ENCODE peak calls at places on chromosomes 12 and 14, in seven cellular contexts. One of them, this sample, is unnamed.

GRCh38 chr12:133106253-133106652 is 23.8 kb downstream of the ZNF891 start:
- DNase-seq in IMR-90: no peak
- DNase-seq in A549: peak
- DNase-seq in HepG2: no peak
- DNase-seq in uterus: no peak
- DNase-seq in testis: no peak
- DNase-seq in ovary: no peak
- DNase-seq in this sample: no peak

GRCh38 chr12:55908726-55909512 is 18.8 kb downstream of the PYM1 start:
- DNase-seq in IMR-90: peak
- DNase-seq in A549: no peak
- DNase-seq in HepG2: peak
- DNase-seq in uterus: no peak
- DNase-seq in testis: peak
- DNase-seq in ovary: no peak
- DNase-seq in this sample: no peak

GRCh38 chr12:19799886-19800602 is 360.8 kb downstream of the AEBP2 start:
- DNase-seq in IMR-90: no peak
- DNase-seq in A549: no peak
- DNase-seq in HepG2: no peak
- DNase-seq in uterus: no peak
- DNase-seq in testis: peak
- DNase-seq in ovary: no peak
- DNase-seq in this sample: no peak

GRCh38 chr12:124740691-124741137 is 123.0 kb downstream of the SCARB1 start:
- DNase-seq in IMR-90: peak
- DNase-seq in A549: peak
- DNase-seq in HepG2: peak
- DNase-seq in uterus: no peak
- DNase-seq in testis: no peak
- DNase-seq in ovary: no peak
- DNase-seq in this sample: no peak

GRCh38 chr12:121590476-121591143 is 9.8 kb upstream of the KDM2B start:
- DNase-seq in IMR-90: peak
- DNase-seq in A549: no peak
- DNase-seq in HepG2: peak
- DNase-seq in uterus: no peak
- DNase-seq in testis: no peak
- DNase-seq in ovary: no peak
- DNase-seq in this sample: no peak

GRCh38 chr12:6273931-6274687 is 36.4 kb upstream of the PLEKHG6 start:
- DNase-seq in IMR-90: no peak
- DNase-seq in A549: no peak
- DNase-seq in HepG2: no peak
- DNase-seq in uterus: no peak
- DNase-seq in testis: peak
- DNase-seq in ovary: no peak
- DNase-seq in this sample: no peak

GRCh38 chr12:121110211-121110940 is 22.3 kb upstream of the P2RX7 start:
- DNase-seq in IMR-90: peak
- DNase-seq in A549: peak
- DNase-seq in HepG2: peak
- DNase-seq in uterus: peak
- DNase-seq in testis: peak
- DNase-seq in ovary: peak
- DNase-seq in this sample: peak

GRCh38 chr14:49769171-49769570 is 1.2 kb downstream of the KLHDC2 start:
- DNase-seq in IMR-90: peak
- DNase-seq in A549: no peak
- DNase-seq in HepG2: peak
- DNase-seq in uterus: no peak
- DNase-seq in testis: no peak
- DNase-seq in ovary: no peak
- DNase-seq in this sample: no peak

GRCh38 chr14:87979689-87980088 is 13.3 kb downstream of the GALC start:
- DNase-seq in IMR-90: no peak
- DNase-seq in A549: no peak
- DNase-seq in HepG2: no peak
- DNase-seq in uterus: no peak
- DNase-seq in testis: no peak
- DNase-seq in ovary: no peak
- DNase-seq in this sample: no peak

GRCh38 chr14:58395815-58396626 is at the start of gene TOMM20L:
- DNase-seq in IMR-90: peak
- DNase-seq in A549: peak
- DNase-seq in HepG2: peak
- DNase-seq in uterus: peak
- DNase-seq in testis: peak
- DNase-seq in ovary: peak
- DNase-seq in this sample: peak
- TF ChIP-seq POLR2A in IMR-90: no peak
- TF ChIP-seq POLR2A in A549: peak
- TF ChIP-seq POLR2A in HepG2: no peak
- TF ChIP-seq POLR2A in uterus: peak
- TF ChIP-seq POLR2A in testis: no peak
- TF ChIP-seq POLR2A in ovary: no peak
- TF ChIP-seq POLR2A in this sample: no peak

GRCh38 chr14:92954933-92955332 is 32.0 kb downstream of the CHGA start:
- DNase-seq in IMR-90: no peak
- DNase-seq in A549: no peak
- DNase-seq in HepG2: no peak
- DNase-seq in uterus: no peak
- DNase-seq in testis: no peak
- DNase-seq in ovary: no peak
- DNase-seq in this sample: no peak
- TF ChIP-seq POLR2A in IMR-90: no peak
- TF ChIP-seq POLR2A in A549: no peak
- TF ChIP-seq POLR2A in HepG2: no peak
- TF ChIP-seq POLR2A in uterus: no peak
- TF ChIP-seq POLR2A in testis: no peak
- TF ChIP-seq POLR2A in ovary: no peak
- TF ChIP-seq POLR2A in this sample: no peak

GRCh38 chr12:27291862-27292261 is 40.8 kb upstream of the BMAL2 start:
- DNase-seq in IMR-90: no peak
- DNase-seq in A549: no peak
- DNase-seq in HepG2: peak
- DNase-seq in uterus: no peak
- DNase-seq in testis: peak
- DNase-seq in ovary: no peak
- DNase-seq in this sample: no peak
- TF ChIP-seq POLR2A in IMR-90: no peak
- TF ChIP-seq POLR2A in A549: no peak
- TF ChIP-seq POLR2A in HepG2: no peak
- TF ChIP-seq POLR2A in uterus: no peak
- TF ChIP-seq POLR2A in testis: no peak
- TF ChIP-seq POLR2A in ovary: no peak
- TF ChIP-seq POLR2A in this sample: no peak

DNA sequence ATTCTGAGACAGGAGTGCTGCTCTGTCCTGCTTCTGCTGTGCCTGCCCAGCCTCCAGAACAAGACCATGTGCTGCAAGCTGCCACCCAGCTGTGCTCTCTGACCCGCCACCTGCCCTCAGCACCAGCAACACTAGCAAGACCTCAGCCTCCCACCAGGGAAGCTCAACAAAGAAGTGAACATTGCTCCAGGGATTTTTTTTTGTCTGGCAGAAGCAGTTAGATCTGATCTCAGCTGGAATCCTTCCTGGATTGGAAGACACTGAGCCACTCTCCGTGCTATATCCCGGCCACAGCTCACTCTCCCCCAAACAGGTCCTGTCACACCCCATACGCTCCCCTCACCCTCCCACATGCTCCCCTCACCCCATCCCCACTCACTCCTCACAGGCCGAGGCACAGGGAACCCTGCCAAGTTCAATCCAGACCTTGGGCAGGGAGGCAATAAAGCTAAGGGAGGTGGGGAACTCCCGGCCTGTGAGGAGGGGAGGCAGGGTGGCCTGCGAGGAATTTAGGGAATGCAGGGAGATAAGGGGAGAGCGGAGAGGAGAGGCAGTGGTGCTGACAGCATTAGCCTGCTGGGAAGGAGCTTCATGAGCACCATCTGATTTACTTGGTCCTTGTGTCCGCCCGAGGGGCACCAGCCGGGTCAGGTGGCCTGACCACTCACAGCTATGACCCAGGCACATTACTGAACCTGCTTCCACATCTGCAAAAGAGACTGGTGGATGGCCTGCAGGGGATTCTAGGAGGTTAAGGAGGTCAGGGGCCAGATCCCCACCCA is 29.7 kb downstream of the CCDC85C start:
- DNase-seq in IMR-90: peak
- DNase-seq in A549: peak
- DNase-seq in HepG2: peak
- DNase-seq in uterus: peak
- DNase-seq in testis: peak
- DNase-seq in ovary: peak
- DNase-seq in this sample: no peak
- TF ChIP-seq POLR2A in IMR-90: no peak
- TF ChIP-seq POLR2A in A549: peak
- TF ChIP-seq POLR2A in HepG2: no peak
- TF ChIP-seq POLR2A in uterus: no peak
- TF ChIP-seq POLR2A in testis: no peak
- TF ChIP-seq POLR2A in ovary: no peak
- TF ChIP-seq POLR2A in this sample: no peak

DNA sequence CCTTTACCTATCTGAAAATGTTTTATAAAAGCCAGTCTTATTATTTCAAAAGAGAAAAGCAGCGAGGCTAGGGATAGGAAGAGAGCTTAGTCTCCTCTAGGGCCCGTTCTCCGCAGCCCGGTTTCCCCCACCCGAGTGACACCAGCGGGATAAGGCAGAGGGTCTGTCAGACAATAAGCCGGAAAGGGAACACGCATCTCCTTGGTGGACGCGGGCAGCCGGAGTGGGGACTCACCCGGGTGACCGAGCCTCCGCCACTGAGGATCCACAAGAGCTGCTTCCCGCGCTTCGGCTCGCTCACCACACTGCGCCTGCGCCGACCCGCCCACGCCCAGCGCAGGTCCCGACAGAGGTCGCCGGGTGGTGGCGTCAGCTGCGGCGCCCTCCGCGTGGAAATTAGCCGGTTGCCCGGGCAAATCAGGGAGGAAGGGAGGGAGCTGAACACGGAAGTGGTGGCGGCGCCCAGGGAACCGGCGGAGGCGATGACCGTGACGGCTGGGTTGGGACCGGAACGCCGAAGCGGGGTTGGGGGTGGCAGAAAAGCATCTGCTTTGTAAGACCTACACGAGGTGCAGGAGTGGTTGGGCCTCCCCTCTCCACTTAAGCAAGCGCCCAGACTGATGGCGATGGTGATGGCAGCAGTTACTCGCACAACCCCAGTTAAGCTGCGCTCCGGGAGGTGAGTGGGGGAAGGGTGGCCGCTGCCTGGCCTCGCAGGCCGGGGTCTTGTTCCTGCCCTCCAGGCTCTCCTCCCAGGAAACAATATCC is at the start of the genes SOCS4 and WDHD1:
- DNase-seq in IMR-90: peak
- DNase-seq in A549: peak
- DNase-seq in HepG2: peak
- DNase-seq in uterus: peak
- DNase-seq in testis: peak
- DNase-seq in ovary: peak
- DNase-seq in this sample: peak
- TF ChIP-seq POLR2A in IMR-90: peak
- TF ChIP-seq POLR2A in A549: peak
- TF ChIP-seq POLR2A in HepG2: peak
- TF ChIP-seq POLR2A in uterus: peak
- TF ChIP-seq POLR2A in testis: no peak
- TF ChIP-seq POLR2A in ovary: peak
- TF ChIP-seq POLR2A in this sample: peak

GRCh38 chr12:109880049-109880931 is at the start of gene GLTP:
- DNase-seq in IMR-90: peak
- DNase-seq in A549: peak
- DNase-seq in HepG2: peak
- DNase-seq in uterus: peak
- DNase-seq in testis: peak
- DNase-seq in ovary: peak
- DNase-seq in this sample: peak
- TF ChIP-seq POLR2A in IMR-90: no peak
- TF ChIP-seq POLR2A in A549: peak
- TF ChIP-seq POLR2A in HepG2: peak
- TF ChIP-seq POLR2A in uterus: peak
- TF ChIP-seq POLR2A in testis: no peak
- TF ChIP-seq POLR2A in ovary: peak
- TF ChIP-seq POLR2A in this sample: no peak

GRCh38 chr12:89352242-89352491 is 134 bp downstream of the DUSP6 start:
- DNase-seq in IMR-90: no peak
- DNase-seq in A549: no peak
- DNase-seq in HepG2: no peak
- DNase-seq in uterus: no peak
- DNase-seq in testis: no peak
- DNase-seq in ovary: no peak
- DNase-seq in this sample: no peak
- TF ChIP-seq POLR2A in IMR-90: peak
- TF ChIP-seq POLR2A in A549: no peak
- TF ChIP-seq POLR2A in HepG2: no peak
- TF ChIP-seq POLR2A in uterus: peak
- TF ChIP-seq POLR2A in testis: no peak
- TF ChIP-seq POLR2A in ovary: no peak
- TF ChIP-seq POLR2A in this sample: no peak

DNA sequence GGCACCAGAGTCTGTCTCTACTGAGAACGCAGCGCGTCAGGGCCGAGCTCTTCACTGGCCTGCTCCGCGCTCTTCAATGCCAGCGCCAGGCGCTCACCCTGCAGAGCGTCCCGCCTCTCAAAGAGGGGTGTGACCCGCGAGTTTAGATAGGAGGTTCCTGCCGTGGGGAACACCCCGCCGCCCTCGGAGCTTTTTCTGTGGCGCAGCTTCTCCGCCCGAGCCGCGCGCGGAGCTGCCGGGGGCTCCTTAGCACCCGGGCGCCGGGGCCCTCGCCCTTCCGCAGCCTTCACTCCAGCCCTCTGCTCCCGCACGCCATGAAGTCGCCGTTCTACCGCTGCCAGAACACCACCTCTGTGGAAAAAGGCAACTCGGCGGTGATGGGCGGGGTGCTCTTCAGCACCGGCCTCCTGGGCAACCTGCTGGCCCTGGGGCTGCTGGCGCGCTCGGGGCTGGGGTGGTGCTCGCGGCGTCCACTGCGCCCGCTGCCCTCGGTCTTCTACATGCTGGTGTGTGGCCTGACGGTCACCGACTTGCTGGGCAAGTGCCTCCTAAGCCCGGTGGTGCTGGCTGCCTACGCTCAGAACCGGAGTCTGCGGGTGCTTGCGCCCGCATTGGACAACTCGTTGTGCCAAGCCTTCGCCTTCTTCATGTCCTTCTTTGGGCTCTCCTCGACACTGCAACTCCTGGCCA is at the start of gene PTGDR:
- DNase-seq in IMR-90: no peak
- DNase-seq in A549: no peak
- DNase-seq in HepG2: no peak
- DNase-seq in uterus: peak
- DNase-seq in testis: peak
- DNase-seq in ovary: no peak
- DNase-seq in this sample: no peak
- TF ChIP-seq POLR2A in IMR-90: no peak
- TF ChIP-seq POLR2A in A549: no peak
- TF ChIP-seq POLR2A in HepG2: no peak
- TF ChIP-seq POLR2A in uterus: no peak
- TF ChIP-seq POLR2A in testis: no peak
- TF ChIP-seq POLR2A in ovary: no peak
- TF ChIP-seq POLR2A in this sample: no peak

This sample was measured in GM12891.